ENCODE peak calls at places on chromosomes 13 and 19, in seven cellular contexts. L is GM12865, B is mammary epithelial cell, V is adrenal gland, W is kidney epithelial cell, T is body of pancreas, I is testis. Z is an unnamed sample.

GRCh38 chr13:95603887-95604533 is 40.5 kb downstream of the DZIP1 start:
- DNase-seq in I (no peak), B (peak), W (peak), V (peak), T (peak), L (no peak), Z (no peak)

GRCh38 chr19:15126511-15126910 is 19.3 kb downstream of the SYDE1 start:
- DNase-seq in T (no peak), L (no peak), B (no peak), V (no peak), W (no peak), I (no peak), Z (no peak)

GRCh38 chr19:17389288-17389687 is 4.7 kb downstream of the CCDC194 start:
- DNase-seq in T (no peak), W (no peak), I (no peak), B (no peak), L (no peak), V (no peak), Z (no peak)

GRCh38 chr19:7793493-7793892 is 30.4 kb downstream of the CLEC4M start:
- DNase-seq in T (no peak), L (no peak), I (no peak), B (no peak), V (no peak), W (no peak), Z (no peak)

GRCh38 chr13:30257433-30258099 is 49.8 kb downstream of the KATNAL1 start:
- DNase-seq in B (no peak), L (peak), T (no peak), V (peak), W (peak), I (no peak), Z (no peak)

GRCh38 chr13:29210676-29211075 is 384.8 kb downstream of the SLC7A1 start:
- DNase-seq in I (no peak), B (no peak), L (no peak), T (no peak), W (no peak), V (no peak), Z (no peak)

GRCh38 chr13:41137241-41137640 is 4.6 kb upstream of the KBTBD6 start:
- DNase-seq in W (no peak), I (no peak), L (no peak), V (no peak), T (no peak), B (peak), Z (no peak)

GRCh38 chr13:39822437-39822836 is 167.0 kb downstream of the COG6 start:
- DNase-seq in I (no peak), T (no peak), L (no peak), B (peak), V (no peak), W (no peak), Z (no peak)

GRCh38 chr13:87123987-87124784 is 547.0 kb upstream of the SLITRK5 start:
- DNase-seq in L (no peak), T (no peak), B (peak), V (no peak), I (no peak), W (peak), Z (peak)

GRCh38 chr19:16315825-16316505 is 8.7 kb upstream of the KLF2 start:
- DNase-seq in B (peak), V (peak), I (peak), W (no peak), T (no peak), L (no peak), Z (peak)

GRCh38 chr13:39306639-39307589 is 268.7 kb downstream of the NHLRC3 start:
- DNase-seq in V (no peak), I (no peak), B (no peak), L (peak), W (no peak), T (no peak), Z (no peak)

GRCh38 chr13:40315416-40316064 is 350.9 kb downstream of the FOXO1 start:
- DNase-seq in I (no peak), L (peak), T (no peak), W (peak), V (peak), B (peak), Z (no peak)

GRCh38 chr19:6712692-6713670 is 7.5 kb downstream of the C3 start:
- DNase-seq in I (no peak), V (no peak), B (no peak), L (no peak), T (no peak), W (no peak), Z (no peak)

GRCh38 chr19:51450730-51451307 is 7.4 kb downstream of the SIGLEC8 start:
- DNase-seq in I (no peak), W (no peak), V (no peak), B (no peak), T (no peak), L (no peak), Z (no peak)

GRCh38 chr13:73228546-73228945 is 169.7 kb downstream of the KLF5 start:
- DNase-seq in W (no peak), V (no peak), L (no peak), B (peak), T (no peak), I (no peak), Z (no peak)

GRCh38 chr19:19642506-19643157 is 825 bp downstream of the GMIP start:
- DNase-seq in T (no peak), L (peak), W (no peak), B (no peak), V (no peak), I (no peak), Z (no peak)

GRCh38 chr19:46976845-46977320 is 42.8 kb upstream of the NPAS1 start:
- DNase-seq in I (peak), V (peak), T (no peak), L (no peak), W (peak), B (no peak), Z (no peak)

GRCh38 chr13:97307882-97308624 is 85.9 kb downstream of the MBNL2 start:
- DNase-seq in I (peak), T (peak), L (no peak), W (no peak), B (peak), V (no peak), Z (no peak)

GRCh38 chr19:17526922-17527321 is 15.5 kb downstream of the PGLS start:
- DNase-seq in W (no peak), V (no peak), I (no peak), B (no peak), L (peak), T (no peak), Z (no peak)

GRCh38 chr13:44354884-44355283 is 18.7 kb upstream of the SERP2 start:
- DNase-seq in I (no peak), L (no peak), B (no peak), W (no peak), T (no peak), V (no peak), Z (no peak)

GRCh38 chr13:106472621-106473020 is 62.8 kb downstream of the EFNB2 start:
- DNase-seq in L (no peak), I (no peak), B (peak), V (no peak), T (no peak), W (no peak), Z (no peak)

GRCh38 chr19:48379058-48379457 is 12.3 kb downstream of the KDELR1 start:
- DNase-seq in I (no peak), V (no peak), W (no peak), L (no peak), T (no peak), B (no peak), Z (no peak)
- H3K4me3 ChIP-seq in I (no peak), V (no peak), W (no peak), L (no peak), T (no peak), B (no peak), Z (no peak)

DNA sequence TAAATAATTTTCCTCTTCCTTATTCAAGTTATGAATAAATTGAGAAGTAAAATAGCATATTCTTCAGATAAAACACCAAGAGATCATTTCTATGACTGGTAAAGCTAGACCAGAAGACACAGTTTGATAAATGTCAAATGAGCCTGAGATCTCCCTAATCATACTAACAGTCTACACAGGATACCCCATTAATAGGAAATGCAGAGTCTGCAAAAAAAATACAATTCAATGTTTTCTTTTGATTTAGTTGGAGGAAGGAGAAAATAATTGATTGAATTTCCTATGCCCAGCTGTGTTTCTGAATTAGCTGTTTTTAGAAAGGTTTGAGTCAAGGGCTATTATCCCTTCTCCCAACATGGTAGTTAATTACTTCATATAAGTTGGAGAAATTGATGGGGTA is 734.6 kb upstream of the SLITRK1 start:
- DNase-seq in T (no peak), L (no peak), B (no peak), I (no peak), W (no peak), V (no peak), Z (no peak)
- TF ChIP-seq CTCF in T (no peak), L (no peak), B (no peak), I (no peak), W (no peak), V (no peak), Z (no peak)

DNA sequence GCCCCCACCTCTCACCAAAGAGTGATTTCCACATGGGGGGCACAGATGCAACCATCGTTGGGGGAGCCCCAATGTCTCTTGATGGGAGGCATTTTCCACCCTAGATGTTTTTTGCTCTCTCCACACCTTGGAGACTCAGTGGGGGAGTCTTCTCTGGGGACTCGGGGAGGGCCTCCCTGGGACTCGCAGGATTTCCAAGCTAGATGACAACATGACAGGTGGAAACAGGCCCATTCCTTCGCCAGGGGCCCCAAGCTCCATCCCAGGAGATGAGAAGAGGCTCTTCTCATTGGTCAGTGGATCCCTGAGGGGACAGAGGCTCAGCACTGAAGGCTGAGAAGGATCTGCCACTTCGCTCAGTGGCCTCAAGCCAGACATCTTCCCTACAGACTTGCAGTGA is 12.7 kb upstream of the KIR2DL4 start:
- DNase-seq in B (no peak), W (no peak), L (no peak), V (no peak), T (no peak), I (no peak), Z (no peak)
- H3K4me3 ChIP-seq in B (no peak), W (no peak), L (no peak), V (no peak), T (no peak), I (no peak), Z (no peak)

GRCh38 chr19:48636859-48637448 is at the start of gene DBP:
- DNase-seq in L (no peak), V (peak), B (no peak), T (no peak), W (no peak), I (no peak), Z (no peak)
- TF ChIP-seq CTCF in L (peak), V (peak), B (no peak), T (peak), W (peak), I (no peak), Z (no peak)

GRCh38 chr13:114065926-114066774 is 66.3 kb downstream of the RASA3 start:
- DNase-seq in B (no peak), W (no peak), V (peak), T (no peak), L (peak), I (no peak), Z (no peak)
- H3K4me3 ChIP-seq in B (no peak), W (no peak), V (no peak), T (no peak), L (peak), I (no peak), Z (peak)

DNA sequence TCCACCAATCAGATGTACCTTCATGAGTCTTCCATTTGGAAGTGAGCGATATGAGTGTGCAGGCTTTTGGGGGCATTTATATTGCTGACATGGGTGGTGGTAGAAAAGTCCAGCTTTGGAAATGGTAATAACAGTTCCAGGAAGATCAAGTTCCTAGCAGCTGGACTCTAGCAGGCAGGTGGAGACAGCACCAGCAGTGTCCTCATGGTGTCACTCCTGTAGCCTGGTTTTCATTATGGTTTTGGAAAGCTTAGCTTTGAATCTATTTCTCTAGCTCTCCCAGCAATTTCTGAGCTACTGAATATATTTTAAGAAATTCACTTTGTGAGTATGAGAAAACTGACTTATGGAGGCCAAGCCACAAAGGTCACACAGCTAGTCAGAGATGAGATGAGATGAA is 523.2 kb upstream of the HTR2A start:
- DNase-seq in B (no peak), W (no peak), L (no peak), V (no peak), I (no peak), T (no peak), Z (no peak)
- TF ChIP-seq CTCF in B (no peak), W (no peak), L (no peak), V (no peak), I (no peak), T (no peak), Z (no peak)

DNA sequence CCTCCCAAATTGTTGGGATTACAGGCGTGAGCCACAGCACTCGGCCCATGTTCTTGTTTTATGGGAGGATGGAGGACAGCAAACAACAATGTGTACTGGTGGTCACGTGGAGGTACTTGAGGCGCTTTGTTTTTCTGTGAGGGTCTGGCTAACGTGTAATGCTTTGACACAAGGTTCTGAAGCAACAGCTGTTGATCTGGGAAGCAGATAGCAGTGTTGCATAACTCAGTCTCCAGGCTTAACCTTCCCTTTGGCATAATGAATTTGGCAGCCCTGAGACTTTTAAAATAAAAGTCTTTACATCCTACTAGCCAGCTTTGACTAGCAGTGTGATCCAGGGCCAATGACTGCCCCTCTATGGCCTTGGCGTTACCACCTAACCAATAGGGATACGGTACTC is 6.9 kb upstream of the ZNF580 start:
- DNase-seq in W (no peak), L (no peak), B (no peak), T (no peak), I (no peak), V (no peak), Z (no peak)
- H3K4me3 ChIP-seq in W (no peak), L (peak), B (no peak), T (no peak), I (no peak), V (no peak), Z (no peak)

GRCh38 chr13:102394158-102395053 is 7.4 kb downstream of the FGF14 start:
- DNase-seq in I (peak), B (peak), W (peak), T (peak), L (peak), V (peak), Z (peak)
- TF ChIP-seq CTCF in I (peak), B (no peak), W (peak), T (peak), L (peak), V (no peak), Z (peak)

GRCh38 chr19:2478324-2478755 is 2.4 kb downstream of the GADD45B start:
- DNase-seq in W (no peak), T (peak), V (peak), I (peak), L (peak), B (peak), Z (no peak)
- H3K4me3 ChIP-seq in W (peak), T (no peak), V (peak), I (peak), L (peak), B (peak), Z (peak)

Z was measured in HFF-Myc.